ENCODE peak calls at places on chromosomes 7 and 10, in four cellular contexts. J is tibial artery, L is NCI-H1105, H is fibroblast of lung. V is an unnamed sample.

GRCh38 chr10:118994321-118994720 is 35.2 kb upstream of the NANOS1 start:
- DNase-seq in J (no peak), L (no peak), H (no peak), V (no peak)

GRCh38 chr10:3978762-3979161 is 193.8 kb upstream of the KLF6 start:
- DNase-seq in J (no peak), L (no peak), H (no peak), V (no peak)

GRCh38 chr7:77982926-77983550 is 184.5 kb downstream of the PHTF2 start:
- DNase-seq in J (no peak), L (no peak), H (peak; percentile 30), V (no peak)

GRCh38 chr7:13628231-13629001 is 361.1 kb downstream of the ETV1 start:
- DNase-seq in J (no peak), L (no peak), H (peak; percentile 68), V (no peak)

GRCh38 chr7:30688718-30689221 is 6.5 kb upstream of the CRHR2 start:
- DNase-seq in J (no peak), L (no peak), H (no peak), V (no peak)

GRCh38 chr7:104963991-104964385 is 50.0 kb upstream of the KMT2E start:
- DNase-seq in J (no peak), L (no peak), H (peak; percentile 77), V (no peak)

GRCh38 chr7:5177060-5177459 is 13.0 kb upstream of the WIPI2 start:
- DNase-seq in J (peak; percentile 90), L (no peak), H (peak; percentile 81), V (no peak)

GRCh38 chr7:24920702-24921679 is 59.0 kb downstream of the OSBPL3 start:
- DNase-seq in J (no peak), L (no peak), H (no peak), V (no peak)

GRCh38 chr7:116673504-116673865 is 1.5 kb downstream of the MET start:
- DNase-seq in J (no peak), L (no peak), H (no peak), V (no peak)

GRCh38 chr10:23974886-23975830 is 233.8 kb upstream of the KIAA1217 start:
- DNase-seq in J (no peak), L (no peak), H (no peak), V (no peak)

GRCh38 chr7:20408467-20408826 is 77.7 kb downstream of the ITGB8 start:
- DNase-seq in J (no peak), L (peak; percentile 24), H (peak; percentile 61), V (no peak)

GRCh38 chr7:47666164-47666862 is 84.4 kb upstream of the TNS3 start:
- DNase-seq in J (no peak), L (no peak), H (peak; percentile 78), V (no peak)

GRCh38 chr10:33216661-33217427 is 117.6 kb downstream of the NRP1 start:
- DNase-seq in J (no peak), L (no peak), H (peak; percentile 60), V (no peak)

GRCh38 chr7:150322833-150323681 is at the start of the genes ACTR3C and LRRC61:
- DNase-seq in J (no peak), L (peak; percentile 78), H (peak; percentile 29), V (peak; percentile 46)

GRCh38 chr7:91089382-91089963 is 174.8 kb upstream of the FZD1 start:
- DNase-seq in J (no peak), L (peak; percentile 24), H (peak; percentile 30), V (no peak)

V was measured in activated T-helper 1 cell treated with Interleukin-2 at 50 U/mL for 16 hours.